ENCODE peak calls at places on chromosomes 16 and 17, in seven cellular contexts. Z is SHP77; P is activated CD4-positive, CD25-positive, alpha-beta regulatory T cell; Y is activated T-helper 9 cell treated with anti-CD3 and anti-CD28 coated beads, Interleukin-2, amount 50 U/mL, for 16 hours; D is Calu3; J is left colon; W is prostate gland. C is an unnamed sample.
A peak's percentile ranks its signal among the peaks of the same experiment; 100 is the strongest.

GRCh38 chr16:4862639-4863038 is 15.4 kb downstream of the UBN1 start:
- DNase-seq in Z (no peak), P (no peak), Y (no peak), D (no peak), J (no peak), W (no peak), C (no peak)

GRCh38 chr17:74860229-74860998 is 729 bp upstream of the GRIN2C start:
- DNase-seq in Z (no peak), P (no peak), Y (no peak), D (no peak), J (no peak), W (no peak), C (no peak)

GRCh38 chr17:81412490-81413093 is 17.3 kb downstream of the BAHCC1 start:
- DNase-seq in Z (no peak), P (peak; percentile 16), Y (peak; percentile 27), D (no peak), J (no peak), W (no peak), C (no peak)

GRCh38 chr16:53341787-53342186 is 92.5 kb upstream of the RBL2 start:
- DNase-seq in Z (no peak), P (no peak), Y (no peak), D (no peak), J (no peak), W (no peak), C (no peak)

GRCh38 chr17:62644487-62645173 is 17.2 kb downstream of the MRC2 start:
- DNase-seq in Z (peak; percentile 95), P (no peak), Y (no peak), D (no peak), J (no peak), W (no peak), C (no peak)

GRCh38 chr16:67933805-67934204 is 2.1 kb upstream of the CTRL start:
- DNase-seq in Z (no peak), P (no peak), Y (no peak), D (no peak), J (no peak), W (no peak), C (no peak)

GRCh38 chr17:77453613-77454559 is 313.1 kb downstream of the SEC14L1 start:
- DNase-seq in Z (no peak), P (no peak), Y (no peak), D (peak; percentile 77), J (peak; percentile 82), W (peak; percentile 90), C (peak; percentile 68)

GRCh38 chr16:74695450-74696422 is 4.9 kb downstream of the MLKL start:
- DNase-seq in Z (peak; percentile 92), P (peak; percentile 10), Y (peak; percentile 28), D (peak; percentile 88), J (peak; percentile 84), W (peak; percentile 69), C (peak; percentile 82)

GRCh38 chr17:71494045-71494444 is 626.8 kb upstream of the SOX9 start:
- DNase-seq in Z (no peak), P (no peak), Y (no peak), D (no peak), J (no peak), W (no peak), C (no peak)

GRCh38 chr16:23504453-23505179 is 5.7 kb downstream of the GGA2 start:
- DNase-seq in Z (no peak), P (peak; percentile 59), Y (peak; percentile 67), D (peak; percentile 72), J (peak; percentile 50), W (no peak), C (peak; percentile 97)

GRCh38 chr17:46832945-46833839 is 14.7 kb upstream of the WNT3 start:
- DNase-seq in Z (peak; percentile 61), P (no peak), Y (no peak), D (no peak), J (no peak), W (peak; percentile 15), C (no peak)

C was measured in CD14-positive monocyte.